ENCODE peak calls at places on chromosomes 11 and 22, in six cellular contexts. N is B cell, J is upper lobe of left lung, M is pancreas, X is fibroblast of villous mesenchyme, Y is A549. A is an unnamed sample.

GRCh38 chr22:30392661-30393321 is 4.0 kb upstream of the SEC14L2 start:
- DNase-seq in J (no peak), X (no peak), Y (no peak), M (no peak), N (peak), A (no peak)

GRCh38 chr11:64935634-64936081 is at the start of gene GPHA2:
- DNase-seq in Y (no peak), X (peak), M (peak), N (no peak), J (no peak), A (peak)

GRCh38 chr22:28442264-28442950 is 237.2 kb downstream of the TTC28 start:
- DNase-seq in M (peak), J (peak), Y (no peak), N (peak), X (peak), A (peak)

GRCh38 chr22:46865052-46865434 is 102.6 kb downstream of the TBC1D22A start:
- DNase-seq in Y (no peak), J (no peak), N (no peak), X (no peak), M (no peak), A (no peak)

GRCh38 chr11:6303657-6304056 is 16.6 kb downstream of the CAVIN3 start:
- DNase-seq in J (no peak), N (no peak), X (no peak), Y (no peak), M (no peak), A (no peak)

GRCh38 chr22:45626198-45626651 is 45.4 kb upstream of the ATXN10 start:
- DNase-seq in J (no peak), Y (peak), N (no peak), M (peak), X (no peak), A (no peak)

GRCh38 chr11:990101-990500 is 46.4 kb downstream of the MUC6 start:
- DNase-seq in X (no peak), J (no peak), M (no peak), N (no peak), Y (no peak), A (no peak)

GRCh38 chr22:34070051-34070450 is 149.8 kb upstream of the LARGE1 start:
- DNase-seq in Y (no peak), N (no peak), M (no peak), X (no peak), J (no peak), A (no peak)

GRCh38 chr11:68016161-68016903 is 6.2 kb downstream of the ALDH3B1 start:
- DNase-seq in J (peak), X (no peak), Y (no peak), N (no peak), M (no peak), A (no peak)

GRCh38 chr22:46446799-46447198 is 90.6 kb downstream of the CELSR1 start:
- DNase-seq in J (no peak), Y (no peak), X (no peak), M (no peak), N (no peak), A (no peak)

GRCh38 chr22:42383287-42383686 is 48.9 kb downstream of the NFAM1 start:
- DNase-seq in Y (no peak), X (no peak), M (no peak), J (no peak), N (no peak), A (no peak)

GRCh38 chr11:68579455-68579854 is 104.9 kb upstream of the GAL start:
- DNase-seq in X (no peak), N (no peak), M (no peak), J (no peak), Y (no peak), A (no peak)

GRCh38 chr22:35547993-35548761 is 7.5 kb downstream of the RASD2 start:
- DNase-seq in J (no peak), X (no peak), N (no peak), M (no peak), Y (no peak), A (no peak)
- TF ChIP-seq CTCF in J (no peak), X (peak), N (no peak), M (no peak), Y (no peak), A (no peak)

GRCh38 chr22:37501610-37502341 is 15.6 kb upstream of the MFNG start:
- DNase-seq in J (no peak), M (peak), N (no peak), X (peak), Y (peak), A (no peak)
- TF ChIP-seq CTCF in J (no peak), M (no peak), N (no peak), X (no peak), Y (no peak), A (no peak)

GRCh38 chr22:38435010-38435409 is 20.0 kb downstream of the KCNJ4 start:
- DNase-seq in J (no peak), X (no peak), M (no peak), N (no peak), Y (no peak), A (no peak)
- TF ChIP-seq CTCF in J (no peak), X (peak), M (no peak), N (no peak), Y (no peak), A (no peak)

GRCh38 chr11:114316980-114317675 is 20.9 kb downstream of the NNMT start:
- DNase-seq in M (no peak), N (no peak), Y (no peak), X (peak), J (no peak), A (no peak)

GRCh38 chr11:114319716-114320328 is 23.6 kb downstream of the NNMT start:
- DNase-seq in M (no peak), X (no peak), J (no peak), N (no peak), Y (no peak), A (no peak)

GRCh38 chr11:114318361-114318760 is 22.2 kb downstream of the NNMT start:
- DNase-seq in Y (no peak), J (no peak), X (no peak), M (no peak), N (no peak), A (no peak)

GRCh38 chr11:114315749-114316368 is 19.7 kb downstream of the NNMT start:
- DNase-seq in X (peak), J (no peak), M (peak), Y (peak), N (no peak), A (no peak)

GRCh38 chr11:114317738-114318137 is 21.5 kb downstream of the NNMT start:
- DNase-seq in J (no peak), M (no peak), X (peak), N (no peak), Y (peak), A (peak)
- TF ChIP-seq CTCF in J (no peak), M (no peak), X (peak), N (no peak), Y (peak), A (no peak)

DNA sequence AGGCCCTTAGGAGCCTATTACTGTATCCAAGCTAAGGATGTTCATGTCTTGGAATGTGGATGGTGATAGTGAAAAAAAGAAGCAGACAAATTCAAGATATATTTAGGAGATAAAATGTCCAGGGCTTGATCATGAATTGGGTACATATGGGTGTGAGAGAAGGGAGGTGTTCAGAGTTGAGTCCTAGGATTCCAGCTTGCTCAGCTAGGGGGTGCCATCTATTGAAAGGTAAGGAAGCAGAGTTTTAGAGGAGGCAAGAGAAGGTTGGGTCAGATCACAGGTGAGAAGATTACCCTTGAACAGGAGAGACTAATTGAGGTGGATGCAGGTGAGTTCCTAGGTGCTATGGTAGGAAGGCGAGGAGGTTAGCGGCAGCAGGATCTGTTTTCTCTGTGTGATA is 60.5 kb downstream of the GRAMD1B start:
- DNase-seq in M (no peak), Y (no peak), N (no peak), X (no peak), J (no peak), A (no peak)
- TF ChIP-seq CTCF in M (no peak), Y (no peak), N (no peak), X (no peak), J (no peak), A (no peak)

GRCh38 chr11:132116516-132116915 is 746.1 kb downstream of the NTM start:
- DNase-seq in N (no peak), M (no peak), J (no peak), X (no peak), Y (no peak), A (no peak)

GRCh38 chr11:132115454-132115853 is 745.0 kb downstream of the NTM start:
- DNase-seq in N (no peak), M (no peak), X (peak), Y (no peak), J (no peak), A (no peak)

GRCh38 chr11:132114743-132115142 is 744.3 kb downstream of the NTM start:
- DNase-seq in J (no peak), X (no peak), N (no peak), M (no peak), Y (no peak), A (no peak)

GRCh38 chr11:132111781-132112380 is 741.5 kb downstream of the NTM start:
- DNase-seq in M (no peak), N (no peak), X (peak), Y (no peak), J (no peak), A (no peak)

GRCh38 chr11:132114185-132114584 is 743.8 kb downstream of the NTM start:
- DNase-seq in Y (peak), N (no peak), X (no peak), J (no peak), M (peak), A (peak)
- TF ChIP-seq CTCF in Y (no peak), N (no peak), X (peak), J (no peak), M (peak), A (peak)